ENCODE peak calls at places on chromosomes 3 and 15, in nine cellular contexts. D is IMR-90, G is HepG2, K is PC-3, X is psoas muscle, F is right atrium auricular region, A is HCT116, C is kidney, T is WERI-Rb-1. W is an unnamed sample.

GRCh38 chr3:156762631-156763185 is 63.4 kb upstream of the LEKR1 start:
- DNase-seq in D (peak; percentile 93), G (no peak), K (no peak), X (no peak), F (no peak), A (no peak), C (no peak), T (no peak), W (no peak)

GRCh38 chr15:52780172-52780980 is 9.8 kb downstream of the ONECUT1 start:
- DNase-seq in D (peak; percentile 41), G (peak; percentile 51), K (peak; percentile 76), X (peak; percentile 54), F (peak; percentile 69), A (peak; percentile 24), C (peak; percentile 70), T (peak; percentile 64), W (peak; percentile 54)

GRCh38 chr3:185549111-185549510 is 3.3 kb downstream of the LIPH start:
- DNase-seq in D (peak; percentile 98), G (no peak), K (peak; percentile 99), X (no peak), F (peak; percentile 64), A (peak; percentile 84), C (no peak), T (no peak), W (peak; percentile 95)

GRCh38 chr15:66097151-66098018 is 156.2 kb downstream of the MEGF11 start:
- DNase-seq in D (peak; percentile 0), G (no peak), K (no peak), X (no peak), F (no peak), A (no peak), C (no peak), T (no peak), W (no peak)

GRCh38 chr3:150806436-150806835 is 43.5 kb upstream of the SIAH2 start:
- DNase-seq in D (no peak), G (no peak), K (no peak), X (no peak), F (no peak), A (no peak), C (no peak), T (no peak), W (no peak)

GRCh38 chr3:4988815-4989648 is 9.8 kb downstream of the BHLHE40 start:
- DNase-seq in D (peak; percentile 51), G (no peak), K (peak; percentile 9), X (peak; percentile 69), F (peak; percentile 73), A (no peak), C (peak; percentile 40), T (peak; percentile 88), W (no peak)

GRCh38 chr3:13647314-13648059 is 98.6 kb downstream of the FBLN2 start:
- DNase-seq in D (peak; percentile 22), G (no peak), K (peak; percentile 80), X (no peak), F (no peak), A (no peak), C (no peak), T (no peak), W (peak; percentile 64)

GRCh38 chr15:41183580-41183979 is 47.0 kb downstream of the EXD1 start:
- DNase-seq in D (peak; percentile 49), G (no peak), K (no peak), X (no peak), F (no peak), A (no peak), C (no peak), T (peak; percentile 14), W (no peak)

GRCh38 chr3:178618197-178618596 is 82.0 kb downstream of the KCNMB2 start:
- DNase-seq in D (peak; percentile 1), G (no peak), K (no peak), X (no peak), F (no peak), A (no peak), C (no peak), T (no peak), W (peak; percentile 13)

GRCh38 chr3:121895121-121895520 is 920 bp downstream of the SLC15A2 start:
- DNase-seq in D (no peak), G (no peak), K (no peak), X (no peak), F (no peak), A (no peak), C (no peak), T (no peak), W (no peak)

GRCh38 chr3:155369244-155369643 is 75.8 kb upstream of the STRIT1 start:
- DNase-seq in D (no peak), G (no peak), K (no peak), X (no peak), F (no peak), A (no peak), C (no peak), T (no peak), W (no peak)

DNA sequence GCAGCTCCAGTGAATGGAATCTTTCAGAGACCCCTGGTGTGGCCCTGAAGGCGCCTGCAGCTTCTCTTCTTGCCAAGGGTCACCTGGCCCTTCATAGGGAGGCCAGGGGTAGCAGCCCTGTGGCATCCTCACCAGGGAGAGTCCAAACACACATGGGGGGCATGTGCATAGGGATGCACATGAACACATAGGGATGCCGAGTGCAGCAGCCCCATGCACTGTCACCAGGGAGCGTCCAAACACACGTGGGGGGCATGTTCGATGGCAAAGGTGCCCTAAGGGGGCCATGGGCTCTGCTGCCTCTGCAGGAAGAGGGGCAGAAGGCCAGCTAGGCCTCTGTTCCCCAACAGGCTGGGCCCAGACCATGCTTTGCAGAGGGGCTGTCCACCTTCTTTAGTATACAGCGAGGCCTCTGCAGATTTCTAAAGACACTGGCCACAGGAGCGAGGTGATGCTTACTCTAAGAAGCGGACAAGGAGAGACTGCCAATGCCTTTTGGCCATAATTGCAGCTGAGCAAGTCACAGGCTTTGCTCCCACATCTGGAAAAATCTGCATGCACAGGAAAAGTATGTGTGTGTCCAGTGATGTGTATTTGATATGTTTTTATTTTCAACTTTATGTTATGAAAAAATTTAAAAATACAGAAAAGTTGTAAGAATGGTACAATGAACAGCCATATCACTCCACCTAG is 20.9 kb downstream of the ANAPC13 start:
- DNase-seq in D (no peak), G (no peak), K (no peak), X (no peak), F (no peak), A (no peak), C (peak; percentile 49), T (no peak), W (no peak)
- TF ChIP-seq CTCF in D (no peak), G (no peak), K (no peak), X (no peak), F (no peak), A (no peak), C (no peak), T (no peak), W (no peak)

GRCh38 chr3:45552031-45552772 is 42.3 kb upstream of the LIMD1 start:
- DNase-seq in D (no peak), G (no peak), K (no peak), X (no peak), F (no peak), A (no peak), C (no peak), T (no peak), W (no peak)

GRCh38 chr3:45552773-45553371 is 41.7 kb upstream of the LIMD1 start:
- DNase-seq in D (no peak), G (no peak), K (no peak), X (no peak), F (no peak), A (no peak), C (no peak), T (no peak), W (no peak)

GRCh38 chr3:45553469-45553974 is 41.0 kb upstream of the LIMD1 start:
- DNase-seq in D (peak; percentile 83), G (no peak), K (peak; percentile 64), X (peak; percentile 61), F (no peak), A (no peak), C (no peak), T (no peak), W (no peak)

GRCh38 chr3:45549961-45550360 is 44.6 kb upstream of the LIMD1 start:
- DNase-seq in D (no peak), G (no peak), K (no peak), X (no peak), F (no peak), A (no peak), C (no peak), T (no peak), W (no peak)

GRCh38 chr3:45551214-45552010 is 43.1 kb upstream of the LIMD1 start:
- DNase-seq in D (peak; percentile 99), G (peak; percentile 13), K (peak; percentile 94), X (peak; percentile 88), F (peak; percentile 86), A (peak; percentile 39), C (peak; percentile 91), T (no peak), W (peak; percentile 84)
- H3K27ac ChIP-seq in D (peak overlapping the region; percentile 70), G (no peak overlapping the region), K (peak overlapping the region; percentile 81), X (peak overlapping the region; percentile 97), F (peak overlapping the region; percentile 83), A (peak overlapping the region; percentile 28), C (no peak overlapping the region), T (no peak overlapping the region), W (peak overlapping the region; percentile 70)

GRCh38 chr3:15690250-15690649 is 88.7 kb downstream of the BTD start:
- DNase-seq in D (no peak), G (no peak), K (no peak), X (no peak), F (no peak), A (no peak), C (no peak), T (no peak), W (no peak)

GRCh38 chr3:15694628-15695027 is 93.1 kb downstream of the BTD start:
- DNase-seq in D (no peak), G (no peak), K (no peak), X (no peak), F (no peak), A (no peak), C (no peak), T (no peak), W (no peak)

DNA sequence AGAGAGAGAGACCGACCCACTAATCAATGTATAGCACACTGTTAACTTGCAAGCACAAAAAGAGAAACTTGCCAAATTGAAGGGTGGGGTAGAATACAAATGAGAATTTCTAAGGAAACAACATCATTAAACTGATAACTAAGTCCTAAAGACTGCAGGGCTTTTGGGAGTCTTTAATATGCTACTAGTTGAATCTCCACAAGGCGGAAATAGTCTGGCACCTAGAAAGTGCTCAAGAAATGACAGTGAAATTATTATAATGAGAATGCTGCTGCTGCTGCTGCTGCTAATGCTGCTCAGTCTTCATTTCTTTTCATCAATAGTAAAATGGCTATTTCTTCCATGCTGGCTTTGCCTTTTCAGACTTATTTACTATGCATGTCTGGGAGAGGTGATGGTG is 91.8 kb downstream of the BTD start:
- DNase-seq in D (peak; percentile 19), G (no peak), K (peak; percentile 46), X (no peak), F (no peak), A (no peak), C (no peak), T (no peak), W (no peak)
- TF ChIP-seq CTCF in D (peak; percentile 29), G (no peak), K (peak; percentile 48), X (no peak), F (no peak), A (peak; percentile 7), C (no peak), T (no peak), W (no peak)

DNA sequence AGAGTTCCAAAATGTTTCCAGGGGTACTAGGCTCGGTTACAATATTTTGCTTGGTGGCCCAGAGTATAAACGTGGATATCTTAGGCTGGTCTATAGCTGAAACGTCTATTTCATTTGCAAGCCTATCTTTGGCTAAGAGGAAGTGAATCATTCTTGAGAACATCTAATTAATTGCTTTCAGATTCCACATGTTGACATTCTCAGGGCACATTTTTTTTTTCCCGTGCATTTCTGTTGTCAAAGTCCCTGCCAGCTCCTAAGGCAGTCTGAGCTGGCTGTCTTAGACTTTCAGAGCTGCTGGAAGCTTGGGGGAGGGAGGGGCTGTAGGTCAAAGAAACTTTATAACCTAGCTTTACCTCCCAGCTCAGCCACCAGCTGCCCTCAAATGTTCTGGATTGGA is 23.2 kb upstream of the LAMP3 start:
- DNase-seq in D (peak; percentile 68), G (no peak), K (peak; percentile 85), X (no peak), F (no peak), A (no peak), C (no peak), T (no peak), W (peak; percentile 51)
- H3K27ac ChIP-seq in D (no peak overlapping the region), G (no peak overlapping the region), K (peak overlapping the region; percentile 77), X (no peak overlapping the region), F (no peak overlapping the region), A (no peak overlapping the region), C (no peak overlapping the region), T (no peak overlapping the region), W (peak overlapping the region; percentile 78)